ENCODE peak calls at places on chromosomes 13 and 19, in ten cellular contexts. H, X, Y, Z, I, D, A, P, U and W are unnamed samples.

GRCh38 chr13:71412231-71412630 is 454.8 kb downstream of the DACH1 start:
- DNase-seq in U (no peak), Z (no peak), H (no peak), Y (no peak), X (no peak), I (no peak), D (no peak), P (no peak), A (no peak), W (no peak)

GRCh38 chr13:22031702-22032286 is 360.9 kb downstream of the FGF9 start:
- DNase-seq in H (no peak), Y (no peak), A (no peak), Z (no peak), P (no peak), D (no peak), X (no peak), U (no peak), I (no peak), W (no peak)

GRCh38 chr19:28608292-28608691 is 604.7 kb downstream of the UQCRFS1 start:
- DNase-seq in Z (no peak), D (no peak), X (no peak), A (no peak), H (no peak), U (no peak), Y (no peak), I (no peak), P (no peak), W (no peak)

GRCh38 chr19:28602675-28603298 is 610.2 kb downstream of the UQCRFS1 start:
- DNase-seq in U (no peak), Z (no peak), P (no peak), X (no peak), I (no peak), A (no peak), H (no peak), Y (no peak), D (no peak), W (no peak)

GRCh38 chr19:42468273-42468796 is 25.6 kb upstream of the CXCL17 start:
- DNase-seq in X (no peak), Z (no peak), H (no peak), I (no peak), A (no peak), D (no peak), Y (peak; percentile 62), U (no peak), P (no peak), W (no peak)

GRCh38 chr13:113532156-113532806 is 41.8 kb upstream of the DCUN1D2 start:
- DNase-seq in H (no peak), A (no peak), U (no peak), Z (no peak), P (no peak), I (no peak), D (no peak), X (no peak), Y (peak; percentile 31), W (peak; percentile 40)

GRCh38 chr13:102800145-102801041 is 1.5 kb downstream of the BIVM start:
- DNase-seq in Y (peak; percentile 68), X (peak; percentile 72), D (peak; percentile 59), I (peak; percentile 80), A (peak; percentile 86), P (peak; percentile 80), U (peak; percentile 75), H (peak; percentile 69), Z (peak; percentile 77), W (peak; percentile 73)

GRCh38 chr13:69704311-69704710 is 403.3 kb upstream of the ATXN8OS start:
- DNase-seq in D (no peak), H (no peak), Z (no peak), Y (no peak), I (no peak), P (no peak), A (no peak), U (no peak), X (no peak), W (no peak)

GRCh38 chr19:44344255-44344654 is 12.2 kb downstream of the ZNF112 start:
- DNase-seq in P (no peak), Z (no peak), U (no peak), H (no peak), Y (no peak), D (no peak), A (no peak), I (no peak), X (no peak), W (no peak)

GRCh38 chr19:51417107-51417806 is at the start of gene SIGLEC10:
- DNase-seq in A (no peak), U (peak; percentile 37), X (no peak), P (peak; percentile 77), D (no peak), Y (no peak), Z (no peak), H (no peak), I (no peak), W (peak; percentile 75)

GRCh38 chr13:44374348-44374712 is 706 bp downstream of the SERP2 start:
- DNase-seq in X (no peak), P (no peak), D (no peak), Z (no peak), A (no peak), I (no peak), Y (no peak), U (no peak), H (no peak), W (no peak)

GRCh38 chr13:75621147-75621546 is 15.0 kb upstream of the LMO7 start:
- DNase-seq in X (no peak), I (no peak), A (no peak), Y (peak; percentile 70), H (no peak), P (no peak), Z (no peak), U (no peak), D (no peak), W (no peak)

GRCh38 chr19:8611890-8612806 is 1.6 kb upstream of the ADAMTS10 start:
- DNase-seq in A (no peak), H (no peak), I (no peak), U (no peak), X (no peak), Z (no peak), D (no peak), P (no peak), Y (peak; percentile 66), W (no peak)

GRCh38 chr19:41531438-41532311 is 44.3 kb upstream of the CEACAM21 start:
- DNase-seq in A (peak; percentile 80), H (peak; percentile 60), Y (peak; percentile 31), P (peak; percentile 69), U (peak; percentile 63), Z (peak; percentile 64), I (peak; percentile 73), D (no peak), X (no peak), W (peak; percentile 67)

GRCh38 chr13:24052547-24052981 is 108.0 kb upstream of the SPATA13 start:
- DNase-seq in U (no peak), I (no peak), Y (peak; percentile 30), X (no peak), Z (no peak), P (no peak), H (no peak), A (no peak), D (no peak), W (no peak)

GRCh38 chr13:25890671-25891212 is 161.1 kb downstream of the SHISA2 start:
- DNase-seq in A (no peak), D (no peak), Y (no peak), H (no peak), U (no peak), P (no peak), X (no peak), I (no peak), Z (no peak), W (no peak)

GRCh38 chr19:7522923-7523667 is 671 bp downstream of the MCOLN1 start:
- DNase-seq in U (no peak), A (no peak), X (no peak), I (no peak), Z (no peak), H (no peak), P (no peak), D (no peak), Y (no peak), W (no peak)

GRCh38 chr19:45994989-45995714 is at the start of gene CCDC61:
- DNase-seq in U (peak; percentile 92), A (peak; percentile 95), D (peak; percentile 98), P (peak; percentile 97), Y (peak; percentile 99), H (peak; percentile 84), X (peak; percentile 98), I (peak; percentile 91), Z (peak; percentile 92), W (peak; percentile 99)

GRCh38 chr13:97267418-97268059 is 45.4 kb downstream of the MBNL2 start:
- DNase-seq in H (no peak), Y (no peak), P (no peak), A (no peak), I (no peak), Z (no peak), X (no peak), U (no peak), D (no peak), W (no peak)

GRCh38 chr19:47111081-47111589 is 2.4 kb downstream of the ZC3H4 start:
- DNase-seq in I (peak; percentile 32), X (no peak), Y (no peak), D (no peak), Z (no peak), A (peak; percentile 51), U (peak; percentile 39), H (no peak), P (peak; percentile 43), W (peak; percentile 36)

GRCh38 chr19:44645407-44646048 is 1.8 kb downstream of the PVR start:
- DNase-seq in Y (no peak), I (no peak), P (no peak), D (no peak), X (no peak), U (no peak), Z (no peak), H (no peak), A (no peak), W (no peak)

GRCh38 chr13:90485441-90485840 is 862.0 kb upstream of the MIR17HG start:
- DNase-seq in D (no peak), Y (peak; percentile 65), P (no peak), H (no peak), Z (no peak), U (no peak), A (no peak), X (no peak), I (no peak), W (no peak)

GRCh38 chr19:4636151-4636717 is 3.1 kb upstream of the TNFAIP8L1 start:
- DNase-seq in D (no peak), X (peak; percentile 58), P (peak; percentile 91), U (peak; percentile 70), I (peak; percentile 74), H (peak; percentile 51), A (peak; percentile 81), Y (peak; percentile 34), Z (peak; percentile 72), W (peak; percentile 45)

GRCh38 chr13:65378484-65378883 is 1851.7 kb downstream of the PCDH9 start:
- DNase-seq in Y (no peak), H (no peak), P (no peak), D (no peak), U (no peak), Z (no peak), I (no peak), A (no peak), X (no peak), W (no peak)

GRCh38 chr13:110758195-110758594 is 44.7 kb downstream of the ING1 start:
- DNase-seq in I (no peak), H (no peak), X (no peak), U (no peak), A (no peak), P (no peak), Y (peak; percentile 72), D (no peak), Z (no peak), W (no peak)

GRCh38 chr19:1856698-1857603 is 6.4 kb downstream of the KLF16 start:
- DNase-seq in D (no peak), H (peak; percentile 46), Y (peak; percentile 70), X (peak; percentile 66), U (no peak), P (peak; percentile 53), Z (no peak), I (no peak), A (peak; percentile 41), W (peak; percentile 75)

GRCh38 chr13:98411617-98412310 is 165.1 kb downstream of the STK24 start:
- DNase-seq in Z (no peak), I (no peak), U (no peak), Y (no peak), P (no peak), H (no peak), A (no peak), X (no peak), D (no peak), W (no peak)

GRCh38 chr19:29263305-29264080 is 50.5 kb upstream of the UQCRFS1 start:
- DNase-seq in P (peak; percentile 42), Z (peak; percentile 48), A (peak; percentile 59), U (peak; percentile 32), I (peak; percentile 38), D (no peak), X (no peak), H (no peak), Y (peak; percentile 17), W (peak; percentile 50)